ENCODE peak calls at places on chromosome 3, in six cellular contexts. M is psoas muscle; B is stimulated activated CD4-positive, alpha-beta T cell treated with anti-CD3 and anti-CD28 coated beads, Interleukin-4, amount 100 ng/mL, for 4 hours; F is cardiac septum; L is tibial artery; P is anterior cingulate cortex. R is an unnamed sample.
A peak's percentile ranks its signal among the peaks of the same experiment; 100 is the strongest.

GRCh38 chr3:152267831-152268500 is 763 bp upstream of the MBNL1 start:
- DNase-seq in F (no peak), M (no peak), B (no peak), P (no peak), L (no peak), R (no peak)

GRCh38 chr3:51967384-51968174 is at the start of gene PCBP4:
- DNase-seq in F (peak; percentile 91), M (peak; percentile 89), L (peak; percentile 71), B (peak; percentile 11), P (peak; percentile 59), R (peak; percentile 29)

GRCh38 chr3:54353547-54354339 is 231.4 kb downstream of the CACNA2D3 start:
- DNase-seq in F (no peak), B (no peak), L (no peak), M (no peak), P (no peak), R (no peak)

GRCh38 chr3:79467721-79468120 is 300.1 kb downstream of the ROBO1 start:
- DNase-seq in M (no peak), B (no peak), F (no peak), L (no peak), P (no peak), R (no peak)

GRCh38 chr3:192467230-192468186 is 259.8 kb downstream of the FGF12 start:
- DNase-seq in B (peak; percentile 16), L (peak; percentile 57), P (peak; percentile 8), M (no peak), F (peak; percentile 79), R (peak; percentile 29)

GRCh38 chr3:87167634-87168456 is 59.3 kb upstream of the CHMP2B start:
- DNase-seq in F (no peak), M (no peak), L (no peak), B (no peak), P (no peak), R (peak; percentile 68)

GRCh38 chr3:48001991-48002390 is 14.2 kb downstream of the MAP4 start:
- DNase-seq in P (no peak), L (no peak), M (no peak), B (no peak), F (no peak), R (no peak)

GRCh38 chr3:54355795-54356194 is 233.4 kb downstream of the CACNA2D3 start:
- DNase-seq in L (no peak), B (no peak), F (no peak), P (no peak), M (no peak), R (no peak)

GRCh38 chr3:195213639-195214315 is 57.2 kb downstream of the XXYLT1 start:
- DNase-seq in L (no peak), P (no peak), F (no peak), B (no peak), M (no peak), R (no peak)

GRCh38 chr3:43787330-43787729 is 96.6 kb downstream of the ABHD5 start:
- DNase-seq in B (no peak), P (no peak), L (no peak), M (no peak), F (no peak), R (no peak)

GRCh38 chr3:24287728-24288450 is 206.8 kb downstream of the THRB start:
- DNase-seq in P (peak; percentile 22), F (no peak), B (no peak), L (peak; percentile 62), M (peak; percentile 75), R (no peak)

GRCh38 chr3:58116985-58117384 is 93.8 kb downstream of the DNASE1L3 start:
- DNase-seq in L (no peak), P (no peak), F (no peak), M (no peak), B (no peak), R (no peak)

GRCh38 chr3:9887478-9887877 is 2.9 kb upstream of the JAGN1 start:
- DNase-seq in L (no peak), P (no peak), B (no peak), F (no peak), M (no peak), R (no peak)

GRCh38 chr3:130826516-130826915 is 67.4 kb upstream of the ATP2C1 start:
- DNase-seq in P (no peak), B (no peak), F (no peak), L (no peak), M (no peak), R (no peak)

GRCh38 chr3:117059054-117059989 is 349.7 kb downstream of the TUSC7 start:
- DNase-seq in F (no peak), P (no peak), M (no peak), B (no peak), L (no peak), R (peak; percentile 19)

GRCh38 chr3:22089284-22089683 is 338.3 kb upstream of the ZNF385D start:
- DNase-seq in P (no peak), L (no peak), B (no peak), F (no peak), M (no peak), R (peak; percentile 8)

GRCh38 chr3:24299236-24299635 is 195.4 kb downstream of the THRB start:
- DNase-seq in F (no peak), L (no peak), M (no peak), P (no peak), B (no peak), R (no peak)

GRCh38 chr3:189123595-189124387 is 48.0 kb upstream of the TPRG1 start:
- DNase-seq in M (peak; percentile 59), B (no peak), F (no peak), L (peak; percentile 39), P (no peak), R (no peak)

GRCh38 chr3:60010778-60011177 is 961.0 kb upstream of the CFAP20DC start:
- DNase-seq in B (peak; percentile 64), P (no peak), M (no peak), L (no peak), F (no peak), R (no peak)

GRCh38 chr3:172251211-172251610 is 197.0 kb downstream of the GHSR start:
- DNase-seq in L (no peak), P (no peak), B (no peak), F (no peak), M (no peak), R (no peak)

GRCh38 chr3:45986303-45986982 is 9.2 kb downstream of the FYCO1 start:
- DNase-seq in L (peak; percentile 51), B (no peak), P (no peak), M (no peak), F (no peak), R (peak; percentile 83)

GRCh38 chr3:12270976-12271375 is 17.9 kb upstream of the PPARG start:
- DNase-seq in L (no peak), P (no peak), F (no peak), B (no peak), M (no peak), R (no peak)

GRCh38 chr3:175777495-175777894 is 918.4 kb downstream of the NAALADL2 start:
- DNase-seq in F (no peak), P (no peak), B (no peak), L (no peak), M (no peak), R (no peak)